ENCODE peak calls at places on chromosomes 6 and 20, in four cellular contexts. A is aorta, T is neuronal stem cell, O is Peyer's patch. G is an unnamed sample. For H3K4me1, the result is how much of the 10 kb centered on the place peaks cover.

GRCh38 chr20:52598306-52598705 is 373.9 kb upstream of the TSHZ2 start:
- DNase-seq in O (no peak), T (no peak), A (no peak), G (no peak)

GRCh38 chr6:140061422-140062041 is 687.1 kb upstream of the CITED2 start:
- DNase-seq in O (no peak), A (no peak), T (no peak), G (no peak)

GRCh38 chr20:58883243-58883691 is 30.8 kb downstream of the GNAS start:
- DNase-seq in A (no peak), O (no peak), T (peak), G (no peak)

GRCh38 chr6:2166717-2167116 is 78.7 kb downstream of the GMDS start:
- DNase-seq in O (no peak), A (no peak), T (no peak), G (no peak)

GRCh38 chr20:48012401-48012974 is 227.2 kb upstream of the SULF2 start:
- DNase-seq in A (no peak), O (no peak), T (no peak), G (no peak)

GRCh38 chr6:81696505-81696904 is 56.0 kb downstream of the TENT5A start:
- DNase-seq in T (no peak), A (no peak), O (no peak), G (no peak)

GRCh38 chr6:1491025-1491424 is 101.6 kb downstream of the FOXF2 start:
- DNase-seq in O (no peak), A (no peak), T (no peak), G (no peak)

GRCh38 chr20:2280083-2280482 is 15.7 kb upstream of the TGM3 start:
- DNase-seq in T (no peak), O (no peak), A (no peak), G (no peak)

GRCh38 chr6:52016918-52017748 is 70.3 kb downstream of the PKHD1 start:
- DNase-seq in A (no peak), O (no peak), T (no peak), G (no peak)

GRCh38 chr20:44728835-44729342 is 13.7 kb downstream of the CCN5 start:
- DNase-seq in O (no peak), T (no peak), A (peak), G (no peak)

GRCh38 chr20:64181391-64181790 is 17.1 kb downstream of the MYT1 start:
- DNase-seq in A (no peak), O (no peak), T (no peak), G (no peak)

GRCh38 chr20:24492031-24492607 is 22.7 kb downstream of the SYNDIG1 start:
- DNase-seq in A (no peak), O (no peak), T (no peak), G (no peak)

GRCh38 chr20:31704225-31705119 is 18.2 kb downstream of the BCL2L1 start:
- DNase-seq in O (no peak), A (no peak), T (no peak), G (no peak)

GRCh38 chr6:107655245-107655644 is 165.3 kb downstream of the SOBP start:
- DNase-seq in A (no peak), O (no peak), T (peak), G (no peak)

GRCh38 chr20:37437676-37438075 is 83.4 kb upstream of the NNAT start:
- DNase-seq in T (no peak), O (no peak), A (no peak), G (no peak)

GRCh38 chr20:36145877-36146707 is 8.4 kb upstream of the EPB41L1 start:
- DNase-seq in T (no peak), O (no peak), A (peak), G (no peak)

GRCh38 chr6:41964201-41964887 is 22.7 kb upstream of the CCND3 start:
- DNase-seq in O (no peak), T (no peak), A (no peak), G (no peak)

GRCh38 chr20:8774412-8774811 is 294.5 kb upstream of the PLCB4 start:
- DNase-seq in O (no peak), T (no peak), A (no peak), G (no peak)

GRCh38 chr6:53330137-53330536 is 18.6 kb downstream of the ELOVL5 start:
- DNase-seq in T (no peak), O (no peak), A (no peak), G (no peak)

GRCh38 chr6:7910654-7911344 is at the start of gene TXNDC5:
- DNase-seq in O (peak), A (peak), T (peak), G (peak)

GRCh38 chr20:57844626-57845596 is 135.1 kb upstream of the PMEPA1 start:
- DNase-seq in A (no peak), T (no peak), O (no peak), G (no peak)

GRCh38 chr6:82298012-82298411 is 50.5 kb upstream of the IBTK start:
- DNase-seq in O (no peak), A (no peak), T (no peak), G (no peak)

GRCh38 chr6:16302721-16303552 is 64.5 kb downstream of the GMPR start:
- DNase-seq in T (no peak), O (no peak), A (no peak), G (no peak)

GRCh38 chr6:5115168-5115567 is 30.0 kb downstream of the PPP1R3G start:
- DNase-seq in A (no peak), T (no peak), O (no peak), G (no peak)

GRCh38 chr20:19047040-19047950 is 165.1 kb upstream of the SLC24A3 start:
- DNase-seq in T (no peak), O (no peak), A (peak), G (no peak)

GRCh38 chr6:44795326-44795725 is 407.8 kb downstream of the CDC5L start:
- DNase-seq in A (no peak), T (no peak), O (no peak), G (no peak)

GRCh38 chr6:27825025-27825823 is 87.0 kb downstream of the OR2B2 start:
- DNase-seq in T (no peak), O (no peak), A (no peak), G (no peak)

GRCh38 chr20:33262658-33263065 is 20.4 kb upstream of the BPIFB1 start:
- DNase-seq in T (peak), A (no peak), O (no peak), G (no peak)

GRCh38 chr6:99282479-99283062 is 66.9 kb downstream of the FAXC start:
- DNase-seq in T (no peak), O (no peak), A (no peak), G (no peak)

GRCh38 chr20:59564943-59565342 is 39.4 kb upstream of the PHACTR3 start:
- DNase-seq in T (no peak), A (no peak), O (no peak), G (no peak)

GRCh38 chr6:105560611-105561066 is 157.8 kb upstream of the PREP start:
- DNase-seq in T (no peak), A (no peak), O (no peak), G (no peak)

GRCh38 chr20:46552460-46553420 is 2.3 kb upstream of the OCSTAMP start:
- DNase-seq in T (no peak), O (peak), A (no peak), G (no peak)
- H3K4me1 ChIP-seq in T (under half), O (under half), A (under half), G (under half)

DNA sequence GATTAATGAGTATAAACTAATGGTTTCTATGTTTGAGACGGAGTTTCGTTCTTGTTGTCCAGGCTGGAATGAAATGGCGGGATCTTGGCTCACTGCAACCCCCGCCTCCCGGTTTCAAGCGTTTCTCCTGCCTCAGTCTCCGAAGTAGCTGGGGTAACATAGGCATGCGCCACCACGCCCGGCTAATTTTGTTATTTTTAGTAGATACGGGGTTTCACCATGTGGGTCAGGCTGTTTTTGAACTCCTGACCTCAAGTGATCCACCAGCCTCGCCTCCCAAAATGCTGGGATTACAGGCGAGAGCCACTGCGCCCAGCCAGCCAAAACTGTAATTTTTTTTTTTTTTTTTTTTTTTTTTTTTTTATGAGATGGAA is 127.6 kb downstream of the HFE start:
- DNase-seq in A (no peak), O (no peak), T (no peak), G (no peak)
- H3K27ac ChIP-seq in A (no peak), O (no peak), T (peak), G (no peak)

DNA sequence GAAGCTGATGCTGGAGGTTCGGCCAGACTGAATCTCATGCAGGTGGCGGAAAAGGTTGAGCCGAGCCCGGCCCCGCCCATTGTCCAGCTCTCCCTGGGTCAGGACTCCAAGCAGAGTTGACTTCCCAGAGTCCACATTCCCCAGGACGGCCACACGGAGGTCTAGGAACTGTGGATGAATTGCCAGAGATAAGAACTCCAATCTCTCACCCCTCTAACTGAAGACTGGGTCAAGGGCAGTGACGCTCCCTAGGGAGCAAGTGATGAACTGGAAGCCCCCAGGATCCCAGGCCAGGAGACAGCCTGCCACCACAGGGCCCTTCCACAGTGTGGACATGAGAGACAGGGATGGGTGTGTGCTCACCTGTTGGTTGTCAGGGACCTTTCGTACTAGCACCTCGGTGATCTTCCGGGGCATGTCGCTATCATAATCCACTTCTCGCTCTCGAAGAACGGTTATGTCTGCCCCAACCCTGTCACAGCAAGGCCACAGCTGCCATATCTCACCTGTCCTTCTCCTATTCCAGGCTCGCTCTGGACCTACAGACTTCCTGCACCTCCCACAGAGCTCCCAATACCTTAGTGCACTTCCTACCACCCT is 3.6 kb downstream of the GTPBP2 start:
- DNase-seq in A (no peak), O (no peak), T (no peak), G (no peak)
- H3K4me3 ChIP-seq in A (no peak), O (no peak), T (no peak), G (no peak)

GRCh38 chr6:116016846-116017545 is 43.7 kb downstream of the FRK start:
- DNase-seq in A (no peak), T (no peak), O (no peak), G (no peak)

GRCh38 chr6:116015983-116016382 is 44.7 kb downstream of the FRK start:
- DNase-seq in O (no peak), A (no peak), T (no peak), G (no peak)

GRCh38 chr6:116012966-116013365 is 47.7 kb downstream of the FRK start:
- DNase-seq in T (no peak), O (no peak), A (no peak), G (no peak)

GRCh38 chr6:116017546-116018276 is 43.0 kb downstream of the FRK start:
- DNase-seq in O (no peak), T (no peak), A (no peak), G (no peak)

GRCh38 chr6:116015560-116015959 is 45.1 kb downstream of the FRK start:
- DNase-seq in O (no peak), T (no peak), A (no peak), G (no peak)
- H3K4me1 ChIP-seq in O (under half), T (under half), A (under half), G (under half)

DNA sequence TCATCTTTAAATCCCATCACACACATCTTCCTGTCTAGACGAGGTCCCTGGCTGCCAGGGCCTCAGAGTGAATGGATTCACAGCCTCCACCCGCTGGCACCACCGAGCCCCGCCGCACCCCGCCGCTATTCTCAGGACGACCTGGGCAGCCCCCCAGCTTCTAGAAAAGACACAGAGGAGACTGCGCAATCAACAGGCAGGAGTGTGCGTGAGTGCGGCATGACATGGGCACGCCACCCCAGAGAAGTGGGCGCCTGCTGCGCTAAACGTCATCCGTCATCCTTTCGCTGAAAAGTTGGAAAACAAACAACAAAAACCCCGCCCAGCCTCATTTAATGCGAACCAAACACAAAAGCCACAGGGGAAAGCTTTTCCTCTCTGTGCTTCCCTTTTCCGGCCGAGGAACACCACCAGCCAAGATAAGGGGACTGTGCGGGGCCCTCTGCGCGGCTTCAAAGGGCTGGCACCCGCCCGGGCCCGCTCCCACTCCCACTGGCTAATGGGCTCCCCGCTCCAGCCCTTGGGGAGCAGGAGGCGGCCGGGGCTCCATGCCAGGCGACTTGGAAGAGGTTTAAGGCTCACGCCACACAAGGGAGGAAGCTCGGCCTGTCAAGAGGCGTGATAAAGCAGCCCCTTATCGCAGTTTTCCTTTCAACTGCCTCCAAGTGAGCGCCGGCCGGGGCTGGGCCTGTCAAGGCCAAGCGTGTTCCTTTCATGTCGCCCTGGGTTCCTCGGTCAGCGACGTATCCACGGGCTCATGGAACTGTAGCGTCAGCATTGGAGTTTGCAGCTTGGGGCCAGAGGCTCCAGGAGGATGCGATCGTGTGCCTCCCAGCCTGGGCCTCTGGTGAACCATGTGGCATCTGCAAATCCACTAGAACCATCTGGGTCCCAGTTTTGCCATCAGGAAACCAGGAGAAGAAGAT is 50.1 kb downstream of the NFATC2 start:
- DNase-seq in O (no peak), T (no peak), A (peak), G (peak)
- H3K27ac ChIP-seq in O (peak), T (no peak), A (no peak), G (peak)

G was measured in naive thymus-derived CD4-positive, alpha-beta T cell.